ENCODE peak calls at places on chromosomes 3 and 15, in ten cellular contexts. Q is endothelial cell; M is OCI-LY7; H is stimulated activated CD4-positive, alpha-beta T cell treated with anti-CD3 and anti-CD28 coated beads, Interleukin-2, amount 100 ng/mL, for 48 hours; T is fibroblast of pulmonary artery; N is activated naive CD4-positive, alpha-beta T cell treated with anti-CD3 and anti-CD28 coated beads for 36 hours; G is RPMI7951; R is ovary; I is stimulated activated naive CD8-positive, alpha-beta T cell treated with anti-CD3 and anti-CD28 coated beads, Interleukin-15, Interleukin-2, amounts not matched to agents 100 U/mL and 50 U/mL, for 24 hours; J is hippocampal formation. W is an unnamed sample.

GRCh38 chr3:186162221-186162620 is 53.3 kb upstream of the ETV5 start:
- DNase-seq in Q (no peak), M (peak; percentile 64), H (no peak), T (no peak), N (no peak), G (no peak), R (no peak), I (no peak), J (no peak), W (no peak)

GRCh38 chr3:79651536-79652065 is 116.2 kb downstream of the ROBO1 start:
- DNase-seq in Q (no peak), M (no peak), H (no peak), T (no peak), N (no peak), G (no peak), R (no peak), I (no peak), J (no peak), W (peak; percentile 61)

GRCh38 chr3:127324080-127324479 is 36.2 kb upstream of the PRR20G start:
- DNase-seq in Q (no peak), M (no peak), H (no peak), T (no peak), N (no peak), G (no peak), R (no peak), I (no peak), J (no peak), W (no peak)

GRCh38 chr3:42556089-42556632 is 25.6 kb downstream of the SEC22C start:
- DNase-seq in Q (peak; percentile 21), M (peak; percentile 20), H (no peak), T (no peak), N (peak; percentile 53), G (no peak), R (no peak), I (no peak), J (no peak), W (no peak)

GRCh38 chr3:127275287-127275781 is 12.5 kb downstream of the PRR20G start:
- DNase-seq in Q (no peak), M (no peak), H (no peak), T (no peak), N (no peak), G (peak; percentile 88), R (no peak), I (no peak), J (no peak), W (no peak)

GRCh38 chr3:114902691-114903101 is 244.4 kb downstream of the ZBTB20 start:
- DNase-seq in Q (no peak), M (no peak), H (no peak), T (no peak), N (no peak), G (no peak), R (no peak), I (no peak), J (no peak), W (peak; percentile 51)

GRCh38 chr3:56754753-56755365 is 46.9 kb downstream of the ARHGEF3 start:
- DNase-seq in Q (no peak), M (peak; percentile 29), H (peak; percentile 13), T (no peak), N (peak; percentile 40), G (no peak), R (peak; percentile 32), I (no peak), J (no peak), W (no peak)

GRCh38 chr3:194269610-194270145 is 81.5 kb downstream of the CPN2 start:
- DNase-seq in Q (no peak), M (no peak), H (no peak), T (peak; percentile 96), N (peak; percentile 21), G (peak; percentile 92), R (peak; percentile 93), I (no peak), J (peak; percentile 10), W (peak; percentile 77)

GRCh38 chr15:66424963-66425612 is 38.4 kb downstream of the MAP2K1 start:
- DNase-seq in Q (no peak), M (no peak), H (no peak), T (no peak), N (peak; percentile 22), G (no peak), R (no peak), I (no peak), J (no peak), W (no peak)

GRCh38 chr3:174199696-174200095 is 659.4 kb upstream of the NAALADL2 start:
- DNase-seq in Q (no peak), M (no peak), H (no peak), T (no peak), N (no peak), G (peak; percentile 6), R (no peak), I (no peak), J (no peak), W (no peak)

GRCh38 chr3:62875103-62876002 is at the start of gene CADPS:
- DNase-seq in Q (peak; percentile 21), M (peak; percentile 83), H (no peak), T (no peak), N (no peak), G (peak; percentile 10), R (peak; percentile 14), I (no peak), J (peak; percentile 53), W (peak; percentile 66)

GRCh38 chr3:64530434-64531049 is 157.3 kb downstream of the ADAMTS9 start:
- DNase-seq in Q (peak; percentile 58), M (peak; percentile 31), H (peak; percentile 25), T (peak; percentile 68), N (peak; percentile 54), G (peak; percentile 43), R (peak; percentile 80), I (peak; percentile 18), J (peak; percentile 34), W (peak; percentile 72)

GRCh38 chr15:33780011-33780768 is 188.1 kb upstream of the CHRM5 start:
- DNase-seq in Q (no peak), M (peak; percentile 88), H (no peak), T (no peak), N (no peak), G (no peak), R (no peak), I (no peak), J (no peak), W (no peak)

GRCh38 chr3:73893089-73893488 is 268.3 kb upstream of the PDZRN3 start:
- DNase-seq in Q (no peak), M (no peak), H (no peak), T (no peak), N (no peak), G (no peak), R (no peak), I (no peak), J (no peak), W (no peak)

GRCh38 chr3:173529062-173529711 is 131.6 kb downstream of the NLGN1 start:
- DNase-seq in Q (peak; percentile 18), M (peak; percentile 26), H (no peak), T (peak; percentile 6), N (no peak), G (no peak), R (no peak), I (no peak), J (no peak), W (no peak)

GRCh38 chr3:27380433-27381357 is 11.5 kb upstream of the NEK10 start:
- DNase-seq in Q (no peak), M (no peak), H (no peak), T (peak; percentile 10), N (no peak), G (no peak), R (no peak), I (no peak), J (no peak), W (no peak)